ENCODE peak calls at places on chromosomes 6 and 20, in four cellular contexts. R is AG20443, L is mesenchymal stem cell, C is iPS DF 19.7. N is an unnamed sample.

GRCh38 chr6:139600919-139601470 is 226.5 kb upstream of the CITED2 start:
- DNase-seq in C (no peak), L (no peak), R (no peak), N (no peak)

GRCh38 chr20:61520761-61521460 is 268.9 kb downstream of the CDH4 start:
- DNase-seq in R (peak), L (peak), C (no peak), N (no peak)

GRCh38 chr20:12047838-12048432 is 130.2 kb downstream of the BTBD3 start:
- DNase-seq in L (peak), R (no peak), C (no peak), N (no peak)

GRCh38 chr6:47733879-47734558 is 35.6 kb downstream of the ADGRF4 start:
- DNase-seq in R (no peak), L (peak), C (no peak), N (no peak)

GRCh38 chr6:132128424-132128823 is 177.3 kb upstream of the CCN2 start:
- DNase-seq in L (no peak), C (no peak), R (no peak), N (no peak)

GRCh38 chr6:52596371-52597028 is 19.6 kb upstream of the TRAM2 start:
- DNase-seq in L (peak), R (no peak), C (no peak), N (no peak)

GRCh38 chr6:32945106-32945761 is 4.4 kb upstream of the HLA-DMB start:
- DNase-seq in C (no peak), L (peak), R (no peak), N (no peak)

GRCh38 chr6:157198425-157199279 is 124.7 kb downstream of the TMEM242 start:
- DNase-seq in R (no peak), C (no peak), L (no peak), N (peak)

GRCh38 chr6:84417261-84417660 is 189.8 kb upstream of the CEP162 start:
- DNase-seq in R (peak), L (no peak), C (no peak), N (no peak)

GRCh38 chr6:38064431-38064830 is 244.9 kb downstream of the ZFAND3 start:
- DNase-seq in R (peak), C (no peak), L (no peak), N (no peak)

GRCh38 chr6:109879521-109879920 is 98.6 kb upstream of the GPR6 start:
- DNase-seq in R (no peak), L (no peak), C (no peak), N (no peak)

GRCh38 chr6:12291785-12292604 is 1.8 kb downstream of the EDN1 start:
- DNase-seq in L (peak), C (no peak), R (peak), N (no peak)

GRCh38 chr20:11172881-11173280 is 499.1 kb upstream of the JAG1 start:
- DNase-seq in C (no peak), R (no peak), L (no peak), N (no peak)

GRCh38 chr6:35317483-35318199 is 20.0 kb downstream of the DEF6 start:
- DNase-seq in L (no peak), C (no peak), R (peak), N (no peak)

GRCh38 chr6:88813045-88813444 is 150.4 kb downstream of the RNGTT start:
- DNase-seq in C (no peak), L (no peak), R (no peak), N (no peak)

GRCh38 chr20:58891686-58892125 is 39.2 kb downstream of the GNAS start:
- DNase-seq in R (peak), L (peak), C (no peak), N (peak)

GRCh38 chr6:133767571-133767970 is 121.3 kb upstream of the TCF21 start:
- DNase-seq in C (no peak), R (no peak), L (no peak), N (no peak)

GRCh38 chr6:3453410-3453809 is 3.4 kb downstream of the SLC22A23 start:
- DNase-seq in R (no peak), L (no peak), C (no peak), N (no peak)

GRCh38 chr6:134132494-134133141 is 80.2 kb upstream of the SLC2A12 start:
- DNase-seq in C (no peak), L (no peak), R (peak), N (no peak)

GRCh38 chr6:158042245-158042798 is 60.7 kb downstream of the SYNJ2 start:
- DNase-seq in R (peak), C (no peak), L (peak), N (peak)

GRCh38 chr6:100134703-100135102 is 140.7 kb upstream of the MCHR2 start:
- DNase-seq in R (peak), L (peak), C (no peak), N (no peak)

GRCh38 chr6:108768792-108769524 is 79.3 kb upstream of the ARMC2 start:
- DNase-seq in R (no peak), C (no peak), L (no peak), N (no peak)

GRCh38 chr6:165986647-165987482 is 180.8 kb downstream of the TBXT start:
- DNase-seq in C (no peak), R (peak), L (peak), N (no peak)

GRCh38 chr20:4546786-4547185 is 174.9 kb upstream of the PRND start:
- DNase-seq in R (peak), C (no peak), L (peak), N (no peak)

GRCh38 chr6:109606362-109606761 is 84.6 kb downstream of the AK9 start:
- DNase-seq in C (no peak), L (no peak), R (no peak), N (no peak)

GRCh38 chr6:68628156-68628555 is 6.9 kb upstream of the ADGRB3 start:
- DNase-seq in C (no peak), L (no peak), R (no peak), N (no peak)

GRCh38 chr6:68364276-68364785 is 270.8 kb upstream of the ADGRB3 start:
- DNase-seq in C (no peak), R (no peak), L (no peak), N (no peak)

GRCh38 chr6:28207244-28208179 is 17.6 kb upstream of the ZSCAN9 start:
- DNase-seq in C (no peak), R (peak), L (peak), N (no peak)

GRCh38 chr20:61753987-61754956 is 311.4 kb downstream of the TAF4 start:
- DNase-seq in R (no peak), C (no peak), L (peak), N (peak)

GRCh38 chr6:10411915-10412164 is 3.0 kb downstream of the TFAP2A start:
- DNase-seq in L (no peak), R (no peak), C (no peak), N (peak)

GRCh38 chr20:52972965-52973819 is 1.0 kb downstream of the TSHZ2 start:
- DNase-seq in C (no peak), L (peak), R (peak), N (no peak)

GRCh38 chr6:160238786-160239751 is 19.6 kb downstream of the SLC22A2 start:
- DNase-seq in R (no peak), L (no peak), C (no peak), N (no peak)

GRCh38 chr6:107627928-107628327 is 138.0 kb downstream of the SOBP start:
- DNase-seq in C (no peak), R (no peak), L (no peak), N (no peak)

GRCh38 chr6:10954590-10955010 is 67.7 kb downstream of the SYCP2L start:
- DNase-seq in C (no peak), L (peak), R (peak), N (peak)

GRCh38 chr20:34301587-34302311 is 1.4 kb downstream of the AHCY start:
- DNase-seq in C (no peak), L (no peak), R (no peak), N (no peak)